ENCODE peak calls at places on chromosomes 11 and 22, in five cellular contexts. One of them, this sample, is unnamed.

GRCh38 chr11:21628641-21629040 is 564.2 kb upstream of the ANO5 start:
- DNase-seq in NCI-H774: no peak
- DNase-seq in activated CD8-positive, alpha-beta memory T cell treated with anti-CD3 and anti-CD28 coated beads, Interleukin-2, amount 50 U/mL, for 4 hours: no peak
- DNase-seq in stimulated activated effector memory CD8-positive, alpha-beta T cell treated with anti-CD3 and anti-CD28 coated beads, Interleukin-12 subunit alpha, Interleukin-12 subunit beta, amount 100 ng/mL, for 72 hours: no peak
- DNase-seq in head of caudate nucleus: no peak
- DNase-seq in this sample: no peak

GRCh38 chr11:120929664-120930154 is 94.2 kb upstream of the TBCEL start:
- DNase-seq in activated CD8-positive, alpha-beta memory T cell treated with anti-CD3 and anti-CD28 coated beads, Interleukin-2, amount 50 U/mL, for 4 hours: no peak
- DNase-seq in NCI-H774: peak; percentile 19
- DNase-seq in head of caudate nucleus: peak; percentile 62
- DNase-seq in stimulated activated effector memory CD8-positive, alpha-beta T cell treated with anti-CD3 and anti-CD28 coated beads, Interleukin-12 subunit alpha, Interleukin-12 subunit beta, amount 100 ng/mL, for 72 hours: peak; percentile 73
- DNase-seq in this sample: no peak

GRCh38 chr11:17277024-17277584 is 565 bp downstream of the NUCB2 start:
- DNase-seq in stimulated activated effector memory CD8-positive, alpha-beta T cell treated with anti-CD3 and anti-CD28 coated beads, Interleukin-12 subunit alpha, Interleukin-12 subunit beta, amount 100 ng/mL, for 72 hours: no peak
- DNase-seq in NCI-H774: peak; percentile 46
- DNase-seq in activated CD8-positive, alpha-beta memory T cell treated with anti-CD3 and anti-CD28 coated beads, Interleukin-2, amount 50 U/mL, for 4 hours: no peak
- DNase-seq in head of caudate nucleus: no peak
- DNase-seq in this sample: no peak

GRCh38 chr11:28757725-28758515 is 649.7 kb downstream of the METTL15 start:
- DNase-seq in activated CD8-positive, alpha-beta memory T cell treated with anti-CD3 and anti-CD28 coated beads, Interleukin-2, amount 50 U/mL, for 4 hours: no peak
- DNase-seq in head of caudate nucleus: no peak
- DNase-seq in stimulated activated effector memory CD8-positive, alpha-beta T cell treated with anti-CD3 and anti-CD28 coated beads, Interleukin-12 subunit alpha, Interleukin-12 subunit beta, amount 100 ng/mL, for 72 hours: no peak
- DNase-seq in NCI-H774: no peak
- DNase-seq in this sample: no peak

GRCh38 chr11:22733849-22734248 is 67.4 kb downstream of the GAS2 start:
- DNase-seq in head of caudate nucleus: no peak
- DNase-seq in activated CD8-positive, alpha-beta memory T cell treated with anti-CD3 and anti-CD28 coated beads, Interleukin-2, amount 50 U/mL, for 4 hours: no peak
- DNase-seq in stimulated activated effector memory CD8-positive, alpha-beta T cell treated with anti-CD3 and anti-CD28 coated beads, Interleukin-12 subunit alpha, Interleukin-12 subunit beta, amount 100 ng/mL, for 72 hours: no peak
- DNase-seq in NCI-H774: no peak
- DNase-seq in this sample: no peak

GRCh38 chr11:1055109-1055703 is 18.7 kb upstream of the MUC6 start:
- DNase-seq in head of caudate nucleus: no peak
- DNase-seq in NCI-H774: no peak
- DNase-seq in activated CD8-positive, alpha-beta memory T cell treated with anti-CD3 and anti-CD28 coated beads, Interleukin-2, amount 50 U/mL, for 4 hours: no peak
- DNase-seq in stimulated activated effector memory CD8-positive, alpha-beta T cell treated with anti-CD3 and anti-CD28 coated beads, Interleukin-12 subunit alpha, Interleukin-12 subunit beta, amount 100 ng/mL, for 72 hours: no peak
- DNase-seq in this sample: no peak

GRCh38 chr22:23256138-23256932 is 76.0 kb downstream of the BCR start:
- DNase-seq in stimulated activated effector memory CD8-positive, alpha-beta T cell treated with anti-CD3 and anti-CD28 coated beads, Interleukin-12 subunit alpha, Interleukin-12 subunit beta, amount 100 ng/mL, for 72 hours: no peak
- DNase-seq in activated CD8-positive, alpha-beta memory T cell treated with anti-CD3 and anti-CD28 coated beads, Interleukin-2, amount 50 U/mL, for 4 hours: no peak
- DNase-seq in head of caudate nucleus: no peak
- DNase-seq in NCI-H774: no peak
- DNase-seq in this sample: no peak

GRCh38 chr11:123195182-123196059 is at the start of gene CLMP:
- DNase-seq in activated CD8-positive, alpha-beta memory T cell treated with anti-CD3 and anti-CD28 coated beads, Interleukin-2, amount 50 U/mL, for 4 hours: no peak
- DNase-seq in NCI-H774: no peak
- DNase-seq in head of caudate nucleus: no peak
- DNase-seq in stimulated activated effector memory CD8-positive, alpha-beta T cell treated with anti-CD3 and anti-CD28 coated beads, Interleukin-12 subunit alpha, Interleukin-12 subunit beta, amount 100 ng/mL, for 72 hours: peak; percentile 52
- DNase-seq in this sample: no peak

GRCh38 chr22:39662677-39663034 is 92.1 kb downstream of the CACNA1I start:
- DNase-seq in activated CD8-positive, alpha-beta memory T cell treated with anti-CD3 and anti-CD28 coated beads, Interleukin-2, amount 50 U/mL, for 4 hours: no peak
- DNase-seq in NCI-H774: no peak
- DNase-seq in head of caudate nucleus: no peak
- DNase-seq in stimulated activated effector memory CD8-positive, alpha-beta T cell treated with anti-CD3 and anti-CD28 coated beads, Interleukin-12 subunit alpha, Interleukin-12 subunit beta, amount 100 ng/mL, for 72 hours: no peak
- DNase-seq in this sample: no peak

GRCh38 chr11:14179126-14179820 is 179.7 kb downstream of the RRAS2 start:
- DNase-seq in activated CD8-positive, alpha-beta memory T cell treated with anti-CD3 and anti-CD28 coated beads, Interleukin-2, amount 50 U/mL, for 4 hours: no peak
- DNase-seq in stimulated activated effector memory CD8-positive, alpha-beta T cell treated with anti-CD3 and anti-CD28 coated beads, Interleukin-12 subunit alpha, Interleukin-12 subunit beta, amount 100 ng/mL, for 72 hours: no peak
- DNase-seq in NCI-H774: peak; percentile 4
- DNase-seq in head of caudate nucleus: no peak
- DNase-seq in this sample: no peak

GRCh38 chr11:74035264-74035663 is 26.4 kb upstream of the UCP3 start:
- DNase-seq in activated CD8-positive, alpha-beta memory T cell treated with anti-CD3 and anti-CD28 coated beads, Interleukin-2, amount 50 U/mL, for 4 hours: no peak
- DNase-seq in head of caudate nucleus: no peak
- DNase-seq in stimulated activated effector memory CD8-positive, alpha-beta T cell treated with anti-CD3 and anti-CD28 coated beads, Interleukin-12 subunit alpha, Interleukin-12 subunit beta, amount 100 ng/mL, for 72 hours: no peak
- DNase-seq in NCI-H774: no peak
- DNase-seq in this sample: no peak

GRCh38 chr22:46336119-46337078 is 885 bp downstream of the TRMU start:
- DNase-seq in stimulated activated effector memory CD8-positive, alpha-beta T cell treated with anti-CD3 and anti-CD28 coated beads, Interleukin-12 subunit alpha, Interleukin-12 subunit beta, amount 100 ng/mL, for 72 hours: peak; percentile 52
- DNase-seq in activated CD8-positive, alpha-beta memory T cell treated with anti-CD3 and anti-CD28 coated beads, Interleukin-2, amount 50 U/mL, for 4 hours: no peak
- DNase-seq in NCI-H774: no peak
- DNase-seq in head of caudate nucleus: no peak
- DNase-seq in this sample: peak; percentile 40

GRCh38 chr22:43042101-43042780 is 27.3 kb upstream of the PACSIN2 start:
- DNase-seq in head of caudate nucleus: no peak
- DNase-seq in activated CD8-positive, alpha-beta memory T cell treated with anti-CD3 and anti-CD28 coated beads, Interleukin-2, amount 50 U/mL, for 4 hours: no peak
- DNase-seq in stimulated activated effector memory CD8-positive, alpha-beta T cell treated with anti-CD3 and anti-CD28 coated beads, Interleukin-12 subunit alpha, Interleukin-12 subunit beta, amount 100 ng/mL, for 72 hours: no peak
- DNase-seq in NCI-H774: no peak
- DNase-seq in this sample: no peak

GRCh38 chr11:17734986-17735822 is 623 bp downstream of the KCNC1 start:
- DNase-seq in activated CD8-positive, alpha-beta memory T cell treated with anti-CD3 and anti-CD28 coated beads, Interleukin-2, amount 50 U/mL, for 4 hours: no peak
- DNase-seq in stimulated activated effector memory CD8-positive, alpha-beta T cell treated with anti-CD3 and anti-CD28 coated beads, Interleukin-12 subunit alpha, Interleukin-12 subunit beta, amount 100 ng/mL, for 72 hours: peak; percentile 65
- DNase-seq in head of caudate nucleus: peak; percentile 45
- DNase-seq in NCI-H774: peak; percentile 23
- DNase-seq in this sample: no peak

GRCh38 chr11:103803062-103803461 is 233.4 kb upstream of the DDI1 start:
- DNase-seq in head of caudate nucleus: no peak
- DNase-seq in NCI-H774: no peak
- DNase-seq in stimulated activated effector memory CD8-positive, alpha-beta T cell treated with anti-CD3 and anti-CD28 coated beads, Interleukin-12 subunit alpha, Interleukin-12 subunit beta, amount 100 ng/mL, for 72 hours: no peak
- DNase-seq in activated CD8-positive, alpha-beta memory T cell treated with anti-CD3 and anti-CD28 coated beads, Interleukin-2, amount 50 U/mL, for 4 hours: no peak
- DNase-seq in this sample: no peak

GRCh38 chr11:78079232-78080083 is at the start of gene NDUFC2:
- DNase-seq in NCI-H774: peak; percentile 77
- DNase-seq in head of caudate nucleus: peak; percentile 83
- DNase-seq in stimulated activated effector memory CD8-positive, alpha-beta T cell treated with anti-CD3 and anti-CD28 coated beads, Interleukin-12 subunit alpha, Interleukin-12 subunit beta, amount 100 ng/mL, for 72 hours: peak; percentile 86
- DNase-seq in activated CD8-positive, alpha-beta memory T cell treated with anti-CD3 and anti-CD28 coated beads, Interleukin-2, amount 50 U/mL, for 4 hours: peak; percentile 64
- DNase-seq in this sample: peak; percentile 62

GRCh38 chr11:62119569-62119968 is 4.2 kb upstream of the INCENP start:
- DNase-seq in activated CD8-positive, alpha-beta memory T cell treated with anti-CD3 and anti-CD28 coated beads, Interleukin-2, amount 50 U/mL, for 4 hours: no peak
- DNase-seq in NCI-H774: no peak
- DNase-seq in head of caudate nucleus: no peak
- DNase-seq in stimulated activated effector memory CD8-positive, alpha-beta T cell treated with anti-CD3 and anti-CD28 coated beads, Interleukin-12 subunit alpha, Interleukin-12 subunit beta, amount 100 ng/mL, for 72 hours: no peak
- DNase-seq in this sample: no peak

GRCh38 chr11:73265853-73266643 is 6.1 kb upstream of the P2RY6 start:
- DNase-seq in stimulated activated effector memory CD8-positive, alpha-beta T cell treated with anti-CD3 and anti-CD28 coated beads, Interleukin-12 subunit alpha, Interleukin-12 subunit beta, amount 100 ng/mL, for 72 hours: no peak
- DNase-seq in head of caudate nucleus: no peak
- DNase-seq in activated CD8-positive, alpha-beta memory T cell treated with anti-CD3 and anti-CD28 coated beads, Interleukin-2, amount 50 U/mL, for 4 hours: no peak
- DNase-seq in NCI-H774: no peak
- DNase-seq in this sample: no peak

GRCh38 chr11:90134420-90135003 is at the start of gene NAALAD2:
- DNase-seq in NCI-H774: peak; percentile 69
- DNase-seq in stimulated activated effector memory CD8-positive, alpha-beta T cell treated with anti-CD3 and anti-CD28 coated beads, Interleukin-12 subunit alpha, Interleukin-12 subunit beta, amount 100 ng/mL, for 72 hours: no peak
- DNase-seq in head of caudate nucleus: peak; percentile 66
- DNase-seq in activated CD8-positive, alpha-beta memory T cell treated with anti-CD3 and anti-CD28 coated beads, Interleukin-2, amount 50 U/mL, for 4 hours: no peak
- DNase-seq in this sample: no peak

GRCh38 chr11:62132188-62132587 is 8.4 kb downstream of the INCENP start:
- DNase-seq in activated CD8-positive, alpha-beta memory T cell treated with anti-CD3 and anti-CD28 coated beads, Interleukin-2, amount 50 U/mL, for 4 hours: no peak
- DNase-seq in head of caudate nucleus: no peak
- DNase-seq in stimulated activated effector memory CD8-positive, alpha-beta T cell treated with anti-CD3 and anti-CD28 coated beads, Interleukin-12 subunit alpha, Interleukin-12 subunit beta, amount 100 ng/mL, for 72 hours: no peak
- DNase-seq in NCI-H774: no peak
- DNase-seq in this sample: no peak

GRCh38 chr11:33307984-33308383 is 50.8 kb downstream of the HIPK3 start:
- DNase-seq in head of caudate nucleus: no peak
- DNase-seq in stimulated activated effector memory CD8-positive, alpha-beta T cell treated with anti-CD3 and anti-CD28 coated beads, Interleukin-12 subunit alpha, Interleukin-12 subunit beta, amount 100 ng/mL, for 72 hours: no peak
- DNase-seq in activated CD8-positive, alpha-beta memory T cell treated with anti-CD3 and anti-CD28 coated beads, Interleukin-2, amount 50 U/mL, for 4 hours: no peak
- DNase-seq in NCI-H774: no peak
- DNase-seq in this sample: no peak

GRCh38 chr11:2990617-2991476 is 1.3 kb downstream of the NAP1L4 start:
- DNase-seq in activated CD8-positive, alpha-beta memory T cell treated with anti-CD3 and anti-CD28 coated beads, Interleukin-2, amount 50 U/mL, for 4 hours: no peak
- DNase-seq in head of caudate nucleus: no peak
- DNase-seq in stimulated activated effector memory CD8-positive, alpha-beta T cell treated with anti-CD3 and anti-CD28 coated beads, Interleukin-12 subunit alpha, Interleukin-12 subunit beta, amount 100 ng/mL, for 72 hours: peak; percentile 80
- DNase-seq in NCI-H774: no peak
- DNase-seq in this sample: no peak

GRCh38 chr11:84965484-84965883 is 661.7 kb downstream of the DLG2 start:
- DNase-seq in stimulated activated effector memory CD8-positive, alpha-beta T cell treated with anti-CD3 and anti-CD28 coated beads, Interleukin-12 subunit alpha, Interleukin-12 subunit beta, amount 100 ng/mL, for 72 hours: no peak
- DNase-seq in activated CD8-positive, alpha-beta memory T cell treated with anti-CD3 and anti-CD28 coated beads, Interleukin-2, amount 50 U/mL, for 4 hours: no peak
- DNase-seq in NCI-H774: no peak
- DNase-seq in head of caudate nucleus: no peak
- DNase-seq in this sample: no peak

GRCh38 chr22:19579113-19579811 is 55.1 kb upstream of the CLDN5 start:
- DNase-seq in NCI-H774: no peak
- DNase-seq in stimulated activated effector memory CD8-positive, alpha-beta T cell treated with anti-CD3 and anti-CD28 coated beads, Interleukin-12 subunit alpha, Interleukin-12 subunit beta, amount 100 ng/mL, for 72 hours: no peak
- DNase-seq in activated CD8-positive, alpha-beta memory T cell treated with anti-CD3 and anti-CD28 coated beads, Interleukin-2, amount 50 U/mL, for 4 hours: no peak
- DNase-seq in head of caudate nucleus: no peak
- DNase-seq in this sample: no peak

GRCh38 chr11:14300661-14301304 is 58.2 kb downstream of the RRAS2 start:
- DNase-seq in stimulated activated effector memory CD8-positive, alpha-beta T cell treated with anti-CD3 and anti-CD28 coated beads, Interleukin-12 subunit alpha, Interleukin-12 subunit beta, amount 100 ng/mL, for 72 hours: peak; percentile 58
- DNase-seq in head of caudate nucleus: peak; percentile 49
- DNase-seq in activated CD8-positive, alpha-beta memory T cell treated with anti-CD3 and anti-CD28 coated beads, Interleukin-2, amount 50 U/mL, for 4 hours: peak; percentile 52
- DNase-seq in NCI-H774: no peak
- DNase-seq in this sample: no peak

GRCh38 chr11:65277878-65278277 is 16.1 kb downstream of the POLA2 start:
- DNase-seq in activated CD8-positive, alpha-beta memory T cell treated with anti-CD3 and anti-CD28 coated beads, Interleukin-2, amount 50 U/mL, for 4 hours: no peak
- DNase-seq in stimulated activated effector memory CD8-positive, alpha-beta T cell treated with anti-CD3 and anti-CD28 coated beads, Interleukin-12 subunit alpha, Interleukin-12 subunit beta, amount 100 ng/mL, for 72 hours: no peak
- DNase-seq in head of caudate nucleus: no peak
- DNase-seq in NCI-H774: no peak
- DNase-seq in this sample: no peak

GRCh38 chr11:133560467-133560866 is 28.2 kb upstream of the OPCML start:
- DNase-seq in activated CD8-positive, alpha-beta memory T cell treated with anti-CD3 and anti-CD28 coated beads, Interleukin-2, amount 50 U/mL, for 4 hours: no peak
- DNase-seq in stimulated activated effector memory CD8-positive, alpha-beta T cell treated with anti-CD3 and anti-CD28 coated beads, Interleukin-12 subunit alpha, Interleukin-12 subunit beta, amount 100 ng/mL, for 72 hours: no peak
- DNase-seq in NCI-H774: no peak
- DNase-seq in head of caudate nucleus: no peak
- DNase-seq in this sample: no peak

GRCh38 chr11:2587132-2587930 is 112.5 kb downstream of the KCNQ1OT1 start:
- DNase-seq in NCI-H774: no peak
- DNase-seq in activated CD8-positive, alpha-beta memory T cell treated with anti-CD3 and anti-CD28 coated beads, Interleukin-2, amount 50 U/mL, for 4 hours: no peak
- DNase-seq in stimulated activated effector memory CD8-positive, alpha-beta T cell treated with anti-CD3 and anti-CD28 coated beads, Interleukin-12 subunit alpha, Interleukin-12 subunit beta, amount 100 ng/mL, for 72 hours: peak; percentile 44
- DNase-seq in head of caudate nucleus: peak; percentile 5
- DNase-seq in this sample: peak; percentile 38

GRCh38 chr22:39967103-39967829 is 7.1 kb downstream of the TMA7B start:
- DNase-seq in NCI-H774: no peak
- DNase-seq in stimulated activated effector memory CD8-positive, alpha-beta T cell treated with anti-CD3 and anti-CD28 coated beads, Interleukin-12 subunit alpha, Interleukin-12 subunit beta, amount 100 ng/mL, for 72 hours: no peak
- DNase-seq in head of caudate nucleus: no peak
- DNase-seq in activated CD8-positive, alpha-beta memory T cell treated with anti-CD3 and anti-CD28 coated beads, Interleukin-2, amount 50 U/mL, for 4 hours: no peak
- DNase-seq in this sample: no peak

GRCh38 chr22:48070760-48071159 is 1308.3 kb downstream of the TBC1D22A start:
- DNase-seq in stimulated activated effector memory CD8-positive, alpha-beta T cell treated with anti-CD3 and anti-CD28 coated beads, Interleukin-12 subunit alpha, Interleukin-12 subunit beta, amount 100 ng/mL, for 72 hours: no peak
- DNase-seq in head of caudate nucleus: no peak
- DNase-seq in NCI-H774: no peak
- DNase-seq in activated CD8-positive, alpha-beta memory T cell treated with anti-CD3 and anti-CD28 coated beads, Interleukin-2, amount 50 U/mL, for 4 hours: no peak
- DNase-seq in this sample: no peak

GRCh38 chr11:66607126-66607834 is 9.2 kb upstream of the RBM14 start:
- DNase-seq in head of caudate nucleus: peak; percentile 36
- DNase-seq in NCI-H774: no peak
- DNase-seq in stimulated activated effector memory CD8-positive, alpha-beta T cell treated with anti-CD3 and anti-CD28 coated beads, Interleukin-12 subunit alpha, Interleukin-12 subunit beta, amount 100 ng/mL, for 72 hours: no peak
- DNase-seq in activated CD8-positive, alpha-beta memory T cell treated with anti-CD3 and anti-CD28 coated beads, Interleukin-2, amount 50 U/mL, for 4 hours: no peak
- DNase-seq in this sample: no peak

GRCh38 chr22:20155330-20156041 is 4.6 kb upstream of the CCDC188 start:
- DNase-seq in stimulated activated effector memory CD8-positive, alpha-beta T cell treated with anti-CD3 and anti-CD28 coated beads, Interleukin-12 subunit alpha, Interleukin-12 subunit beta, amount 100 ng/mL, for 72 hours: no peak
- DNase-seq in activated CD8-positive, alpha-beta memory T cell treated with anti-CD3 and anti-CD28 coated beads, Interleukin-2, amount 50 U/mL, for 4 hours: no peak
- DNase-seq in head of caudate nucleus: peak; percentile 59
- DNase-seq in NCI-H774: peak; percentile 80
- DNase-seq in this sample: no peak

GRCh38 chr11:118052581-118053206 is 24.2 kb upstream of the TMPRSS4 start:
- DNase-seq in NCI-H774: no peak
- DNase-seq in stimulated activated effector memory CD8-positive, alpha-beta T cell treated with anti-CD3 and anti-CD28 coated beads, Interleukin-12 subunit alpha, Interleukin-12 subunit beta, amount 100 ng/mL, for 72 hours: no peak
- DNase-seq in activated CD8-positive, alpha-beta memory T cell treated with anti-CD3 and anti-CD28 coated beads, Interleukin-2, amount 50 U/mL, for 4 hours: no peak
- DNase-seq in head of caudate nucleus: no peak
- DNase-seq in this sample: no peak

GRCh38 chr11:61359541-61359940 is 2.1 kb downstream of the CYB561A3 start:
- DNase-seq in activated CD8-positive, alpha-beta memory T cell treated with anti-CD3 and anti-CD28 coated beads, Interleukin-2, amount 50 U/mL, for 4 hours: no peak
- DNase-seq in NCI-H774: no peak
- DNase-seq in head of caudate nucleus: no peak
- DNase-seq in stimulated activated effector memory CD8-positive, alpha-beta T cell treated with anti-CD3 and anti-CD28 coated beads, Interleukin-12 subunit alpha, Interleukin-12 subunit beta, amount 100 ng/mL, for 72 hours: no peak
- DNase-seq in this sample: no peak

GRCh38 chr11:116454020-116454645 is 318.7 kb downstream of the BUD13 start:
- DNase-seq in activated CD8-positive, alpha-beta memory T cell treated with anti-CD3 and anti-CD28 coated beads, Interleukin-2, amount 50 U/mL, for 4 hours: no peak
- DNase-seq in head of caudate nucleus: peak; percentile 40
- DNase-seq in stimulated activated effector memory CD8-positive, alpha-beta T cell treated with anti-CD3 and anti-CD28 coated beads, Interleukin-12 subunit alpha, Interleukin-12 subunit beta, amount 100 ng/mL, for 72 hours: peak; percentile 50
- DNase-seq in NCI-H774: peak; percentile 57
- DNase-seq in this sample: no peak

GRCh38 chr11:60349990-60350389 is 22.9 kb downstream of the MS4A6E start:
- DNase-seq in stimulated activated effector memory CD8-positive, alpha-beta T cell treated with anti-CD3 and anti-CD28 coated beads, Interleukin-12 subunit alpha, Interleukin-12 subunit beta, amount 100 ng/mL, for 72 hours: no peak
- DNase-seq in head of caudate nucleus: no peak
- DNase-seq in activated CD8-positive, alpha-beta memory T cell treated with anti-CD3 and anti-CD28 coated beads, Interleukin-2, amount 50 U/mL, for 4 hours: no peak
- DNase-seq in NCI-H774: no peak
- DNase-seq in this sample: no peak

GRCh38 chr11:131246589-131247164 is 123.7 kb upstream of the NTM start:
- DNase-seq in stimulated activated effector memory CD8-positive, alpha-beta T cell treated with anti-CD3 and anti-CD28 coated beads, Interleukin-12 subunit alpha, Interleukin-12 subunit beta, amount 100 ng/mL, for 72 hours: no peak
- DNase-seq in activated CD8-positive, alpha-beta memory T cell treated with anti-CD3 and anti-CD28 coated beads, Interleukin-2, amount 50 U/mL, for 4 hours: no peak
- DNase-seq in head of caudate nucleus: peak; percentile 84
- DNase-seq in NCI-H774: no peak
- DNase-seq in this sample: no peak

This sample was measured in CD14-positive monocyte.